ENCODE peak calls at places on chromosomes 12 and 14, in six cellular contexts. G is IMR-90, D is mucosa of descending colon, F is astrocyte, Z is cardiac fibroblast, I is left ventricle myocardium inferior. Q is an unnamed sample.

GRCh38 chr14:94113073-94113472 is 2.5 kb downstream of the IFI27 start:
- DNase-seq in G (no peak), D (no peak), F (no peak), Z (no peak), I (no peak), Q (no peak)

GRCh38 chr12:32921397-32921796 is 24.8 kb upstream of the PKP2 start:
- DNase-seq in G (no peak), D (no peak), F (peak; percentile 69), Z (peak; percentile 69), I (no peak), Q (peak; percentile 6)

GRCh38 chr14:22097072-22097471 is 423.5 kb upstream of the OR4E1 start:
- DNase-seq in G (no peak), D (no peak), F (no peak), Z (no peak), I (no peak), Q (no peak)

GRCh38 chr12:56169225-56169759 is 11.1 kb downstream of the MYL6 start:
- DNase-seq in G (no peak), D (no peak), F (no peak), Z (no peak), I (no peak), Q (no peak)

GRCh38 chr14:68944162-68944561 is 34.9 kb downstream of the ACTN1 start:
- DNase-seq in G (no peak), D (no peak), F (no peak), Z (no peak), I (no peak), Q (no peak)

GRCh38 chr12:11797317-11797913 is 147.9 kb downstream of the ETV6 start:
- DNase-seq in G (peak; percentile 97), D (no peak), F (peak; percentile 99), Z (peak; percentile 75), I (no peak), Q (peak; percentile 95)

GRCh38 chr14:65080954-65081747 is 21.2 kb downstream of the MAX start:
- DNase-seq in G (peak; percentile 22), D (peak; percentile 74), F (no peak), Z (no peak), I (no peak), Q (peak; percentile 30)

GRCh38 chr12:111753144-111753881 is 13.4 kb upstream of the ALDH2 start:
- DNase-seq in G (peak; percentile 61), D (peak; percentile 77), F (no peak), Z (peak; percentile 59), I (peak; percentile 61), Q (peak; percentile 82)

GRCh38 chr12:116665666-116666304 is 72.1 kb downstream of the SPRING1 start:
- DNase-seq in G (no peak), D (no peak), F (no peak), Z (no peak), I (no peak), Q (no peak)

GRCh38 chr12:17588968-17589367 is 501.0 kb downstream of the RERGL start:
- DNase-seq in G (no peak), D (no peak), F (no peak), Z (peak; percentile 1), I (no peak), Q (no peak)
- TF ChIP-seq CTCF in G (no peak), D (no peak), F (peak; percentile 18), Z (peak; percentile 16), I (no peak), Q (peak; percentile 2)

DNA sequence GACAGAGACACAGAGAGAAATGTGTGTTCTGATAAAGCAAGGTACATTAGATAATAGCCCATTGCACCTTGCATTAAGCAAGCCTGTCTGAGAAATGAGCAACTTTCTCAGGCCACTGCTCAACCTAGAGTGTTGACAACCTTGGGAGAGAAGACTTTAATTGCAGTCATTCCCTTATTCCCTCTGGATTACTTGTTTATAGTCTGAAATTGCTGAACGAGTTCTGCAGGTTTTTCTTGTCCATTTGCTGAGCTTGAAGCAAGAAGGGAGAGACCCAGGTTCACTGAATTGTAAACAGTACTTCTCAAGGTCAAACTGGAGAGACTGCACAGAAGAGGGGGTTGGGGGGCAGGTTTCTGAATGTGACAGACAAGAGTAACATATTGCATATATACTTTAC is 159.4 kb upstream of the PLEKHG7 start:
- DNase-seq in G (no peak), D (peak; percentile 24), F (no peak), Z (no peak), I (no peak), Q (no peak)
- H3K4me3 ChIP-seq in G (no peak overlapping the region), D (no peak overlapping the region), F (no peak overlapping the region), Z (no peak overlapping the region), I (no peak overlapping the region), Q (no peak overlapping the region)

GRCh38 chr12:122111070-122111750 is 32.7 kb downstream of the MLXIP start:
- DNase-seq in G (no peak), D (peak; percentile 70), F (no peak), Z (no peak), I (no peak), Q (no peak)
- TF ChIP-seq CTCF in G (no peak), D (no peak), F (no peak), Z (no peak), I (no peak), Q (no peak)

DNA sequence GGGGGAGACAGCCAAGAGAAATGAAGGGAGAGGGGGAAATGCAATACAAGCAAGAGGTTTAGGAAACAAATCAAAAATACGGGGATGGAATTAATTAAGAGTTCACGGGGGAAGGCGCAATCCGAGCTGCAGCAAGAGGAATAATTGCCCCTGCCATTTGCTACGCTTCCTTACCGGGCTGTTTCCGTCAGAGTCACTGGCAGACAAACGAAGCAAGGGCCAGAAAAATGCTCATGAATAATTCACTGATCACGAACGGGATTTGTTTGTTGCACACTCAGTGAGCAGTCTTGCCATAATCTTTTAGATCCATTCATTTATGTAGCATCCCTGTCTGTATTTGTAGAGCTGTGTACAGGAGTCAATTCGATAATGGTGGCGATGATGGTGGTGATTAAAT is 39.0 kb downstream of the PLXNC1 start:
- DNase-seq in G (no peak), D (no peak), F (no peak), Z (no peak), I (no peak), Q (no peak)
- H3K4me3 ChIP-seq in G (peak overlapping the region; percentile 4), D (no peak overlapping the region), F (peak overlapping the region; percentile 43), Z (no peak overlapping the region), I (peak overlapping the region; percentile 43), Q (no peak overlapping the region)

DNA sequence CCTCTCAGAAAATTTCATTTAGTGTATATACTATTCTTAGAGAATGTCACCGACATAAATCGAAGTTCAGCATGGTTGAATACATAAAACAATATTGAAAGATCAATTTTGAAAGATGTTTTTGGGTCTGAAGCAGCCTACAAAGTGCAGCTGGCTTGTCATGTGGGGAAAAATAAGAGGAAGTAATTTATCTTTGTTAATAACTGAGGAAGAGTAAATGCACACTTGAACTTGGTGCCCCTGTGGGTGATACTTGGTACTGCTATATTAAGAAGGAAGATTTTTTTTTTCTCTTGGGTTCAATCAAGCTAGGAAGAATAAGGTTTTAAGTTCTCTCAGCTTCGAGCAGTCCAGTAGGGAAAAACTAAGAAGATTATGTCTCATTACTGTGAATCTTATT is 661.3 kb downstream of the RPL10L start:
- DNase-seq in G (no peak), D (no peak), F (no peak), Z (peak; percentile 4), I (no peak), Q (no peak)
- TF ChIP-seq CTCF in G (no peak), D (no peak), F (no peak), Z (peak; percentile 31), I (no peak), Q (peak; percentile 52)

GRCh38 chr14:101815994-101816393 is 54.5 kb downstream of the PPP2R5C start:
- DNase-seq in G (no peak), D (no peak), F (no peak), Z (no peak), I (no peak), Q (no peak)

GRCh38 chr14:101814869-101815268 is 53.4 kb downstream of the PPP2R5C start:
- DNase-seq in G (no peak), D (no peak), F (no peak), Z (no peak), I (no peak), Q (no peak)

GRCh38 chr14:101813171-101813759 is 51.8 kb downstream of the PPP2R5C start:
- DNase-seq in G (no peak), D (peak; percentile 47), F (no peak), Z (no peak), I (peak; percentile 70), Q (peak; percentile 46)

GRCh38 chr14:101812071-101812470 is 50.6 kb downstream of the PPP2R5C start:
- DNase-seq in G (no peak), D (no peak), F (no peak), Z (no peak), I (no peak), Q (no peak)

GRCh38 chr14:101813833-101814232 is 52.3 kb downstream of the PPP2R5C start:
- DNase-seq in G (no peak), D (no peak), F (no peak), Z (no peak), I (no peak), Q (no peak)
- H3K4me3 ChIP-seq in G (no peak overlapping the region), D (no peak overlapping the region), F (no peak overlapping the region), Z (no peak overlapping the region), I (no peak overlapping the region), Q (no peak overlapping the region)

GRCh38 chr12:65664715-65665250 is 159.5 kb upstream of the HMGA2 start:
- DNase-seq in G (no peak), D (no peak), F (no peak), Z (no peak), I (no peak), Q (no peak)
- TF ChIP-seq CTCF in G (no peak), D (no peak), F (no peak), Z (no peak), I (no peak), Q (no peak)

DNA sequence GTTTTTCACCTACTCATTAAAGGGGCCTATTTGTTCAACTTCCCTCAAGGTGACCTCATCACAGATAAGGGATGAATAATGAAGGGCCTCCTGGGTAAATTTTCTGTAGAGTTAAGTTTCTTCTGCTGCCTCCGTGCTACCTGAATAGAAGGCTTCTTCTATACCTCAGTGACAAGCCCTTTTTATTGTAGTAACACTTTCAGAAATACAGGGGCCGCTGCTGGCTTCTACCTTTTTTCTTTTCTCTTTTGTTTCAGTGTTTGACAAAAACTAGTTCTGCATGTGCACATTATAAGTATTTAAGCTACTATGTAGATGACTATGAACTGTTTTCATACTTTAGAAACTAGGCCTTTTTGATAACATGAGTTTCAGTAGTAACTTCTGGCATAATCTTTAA is 207.0 kb downstream of the NAV3 start:
- DNase-seq in G (no peak), D (no peak), F (no peak), Z (no peak), I (no peak), Q (no peak)
- H3K4me3 ChIP-seq in G (no peak overlapping the region), D (no peak overlapping the region), F (no peak overlapping the region), Z (no peak overlapping the region), I (no peak overlapping the region), Q (no peak overlapping the region)

GRCh38 chr12:113867258-113867657 is 98.9 kb downstream of the RBM19 start:
- DNase-seq in G (peak; percentile 33), D (no peak), F (no peak), Z (peak; percentile 28), I (no peak), Q (no peak)
- TF ChIP-seq CTCF in G (peak; percentile 30), D (no peak), F (peak; percentile 33), Z (peak; percentile 46), I (peak; percentile 25), Q (peak; percentile 32)

Q was measured in fibroblast of the aortic adventitia.